ENCODE peak calls at places on chromosomes 4 and X, in five cellular contexts. J is endodermal cell, A is kidney, F is neuronal stem cell, C is GM23248. Z is an unnamed sample.

GRCh38 chr4:120853101-120853940 is 69.2 kb downstream of the PRDM5 start:
- DNase-seq in A (no peak), J (no peak), F (no peak), C (peak; percentile 84), Z (no peak)

GRCh38 chr4:83961575-83961974 is 425.7 kb downstream of the GPAT3 start:
- DNase-seq in C (peak; percentile 44), J (no peak), A (no peak), F (no peak), Z (no peak)

GRCh38 chr4:57114973-57115372 is 4.8 kb upstream of the IGFBP7 start:
- DNase-seq in J (no peak), A (no peak), C (peak; percentile 73), F (no peak), Z (peak; percentile 43)

GRCh38 chr4:108367751-108368150 is 199.0 kb upstream of the LEF1 start:
- DNase-seq in F (no peak), C (no peak), A (no peak), J (no peak), Z (no peak)

GRCh38 chrX:110425222-110425621 is 66.6 kb downstream of the RTL9 start:
- DNase-seq in J (no peak), C (no peak), A (no peak), F (no peak), Z (no peak)

GRCh38 chrX:101210630-101211029 is 9.0 kb upstream of the DRP2 start:
- DNase-seq in J (no peak), A (no peak), C (no peak), F (no peak), Z (no peak)

GRCh38 chr4:120874792-120875774 is 47.4 kb downstream of the PRDM5 start:
- DNase-seq in C (peak; percentile 32), J (peak; percentile 60), F (no peak), A (no peak), Z (peak; percentile 9)

GRCh38 chr4:155675709-155676429 is 9.2 kb downstream of the GUCY1A1 start:
- DNase-seq in F (peak; percentile 33), J (no peak), C (no peak), A (no peak), Z (peak; percentile 39)

GRCh38 chr4:95178938-95179337 is 369.8 kb downstream of the UNC5C start:
- DNase-seq in C (no peak), A (no peak), F (no peak), J (no peak), Z (no peak)

GRCh38 chr4:1478766-1479355 is 72.6 kb upstream of the NKX1-1 start:
- DNase-seq in C (no peak), F (no peak), J (peak; percentile 37), A (peak; percentile 30), Z (no peak)

GRCh38 chrX:1434871-1435240 is 17.9 kb downstream of the ASMTL start:
- DNase-seq in C (no peak), A (peak; percentile 61), F (no peak), J (no peak), Z (no peak)

GRCh38 chrX:16603822-16604221 is 46.1 kb upstream of the S100G start:
- DNase-seq in C (no peak), J (no peak), A (no peak), F (no peak), Z (no peak)

GRCh38 chr4:5638976-5639375 is 69.4 kb downstream of the EVC2 start:
- DNase-seq in A (no peak), F (no peak), J (no peak), C (peak; percentile 81), Z (no peak)

GRCh38 chr4:66639361-66639760 is 905.9 kb downstream of the CENPC start:
- DNase-seq in F (no peak), J (no peak), A (no peak), C (no peak), Z (peak; percentile 38)

GRCh38 chr4:176726803-176727202 is 65.9 kb downstream of the VEGFC start:
- DNase-seq in A (no peak), F (no peak), J (no peak), C (no peak), Z (peak; percentile 25)

GRCh38 chr4:4492161-4492847 is 49.5 kb downstream of the STX18 start:
- DNase-seq in J (no peak), C (peak; percentile 79), F (no peak), A (no peak), Z (peak; percentile 42)

GRCh38 chrX:7054219-7055206 is 93.0 kb upstream of the STS start:
- DNase-seq in F (no peak), A (no peak), C (no peak), J (no peak), Z (no peak)

GRCh38 chr4:186946682-186947294 is 223.1 kb upstream of the FAT1 start:
- DNase-seq in C (no peak), F (no peak), A (peak; percentile 70), J (peak; percentile 86), Z (peak; percentile 56)

GRCh38 chr4:188984518-188984917 is 845.3 kb downstream of the TRIML1 start:
- DNase-seq in F (no peak), J (no peak), C (no peak), A (no peak), Z (no peak)

GRCh38 chrX:149563359-149563758 is 13.6 kb upstream of the HSFX3 start:
- DNase-seq in J (no peak), C (no peak), A (no peak), F (no peak), Z (no peak)

GRCh38 chr4:73311428-73311827 is 52.8 kb upstream of the ANKRD17 start:
- DNase-seq in A (no peak), C (peak; percentile 62), F (no peak), J (no peak), Z (peak; percentile 5)

GRCh38 chr4:138756519-138756918 is 259.1 kb upstream of the NOCT start:
- DNase-seq in C (no peak), A (no peak), J (no peak), F (no peak), Z (no peak)

GRCh38 chr4:88005086-88005485 is 2.3 kb upstream of the PKD2 start:
- DNase-seq in C (peak; percentile 71), J (no peak), A (no peak), F (no peak), Z (peak; percentile 62)

GRCh38 chr4:43776371-43776770 is 672.2 kb downstream of the KCTD8 start:
- DNase-seq in A (no peak), C (peak; percentile 9), F (no peak), J (no peak), Z (no peak)

GRCh38 chr4:161829631-161830030 is 334.2 kb downstream of the FSTL5 start:
- DNase-seq in A (no peak), F (no peak), C (no peak), J (no peak), Z (no peak)

GRCh38 chr4:104352211-104352610 is 142.5 kb downstream of the CXXC4 start:
- DNase-seq in J (peak; percentile 64), C (no peak), F (no peak), A (no peak), Z (no peak)

GRCh38 chr4:42570221-42570620 is 86.7 kb downstream of the ATP8A1 start:
- DNase-seq in C (no peak), A (no peak), J (peak; percentile 51), F (peak; percentile 32), Z (no peak)

GRCh38 chr4:159906051-159906450 is 803.2 kb downstream of the RAPGEF2 start:
- DNase-seq in A (no peak), F (no peak), C (no peak), J (no peak), Z (no peak)

GRCh38 chr4:186775867-186776266 is 52.2 kb upstream of the FAT1 start:
- DNase-seq in C (peak; percentile 19), J (no peak), F (no peak), A (no peak), Z (no peak)

GRCh38 chr4:120555058-120555457 is 367.5 kb downstream of the PRDM5 start:
- DNase-seq in J (no peak), A (no peak), F (no peak), C (no peak), Z (no peak)

GRCh38 chrX:68498044-68498507 is 775 bp upstream of the YIPF6 start:
- DNase-seq in A (no peak), F (no peak), C (peak; percentile 33), J (no peak), Z (no peak)

GRCh38 chr4:4490041-4490440 is 51.8 kb downstream of the STX18 start:
- DNase-seq in A (no peak), C (peak; percentile 56), J (no peak), F (no peak), Z (no peak)

GRCh38 chrX:25052798-25053534 is 37.2 kb upstream of the ARX start:
- DNase-seq in C (no peak), J (peak; percentile 72), A (no peak), F (no peak), Z (no peak)

GRCh38 chr4:123554263-123554662 is 157.7 kb downstream of the SPRY1 start:
- DNase-seq in F (no peak), A (no peak), J (no peak), C (no peak), Z (no peak)

GRCh38 chr4:164959896-164960295 is 17.6 kb downstream of the TRIM61 start:
- DNase-seq in A (no peak), C (peak; percentile 55), J (no peak), F (no peak), Z (no peak)

GRCh38 chrX:48154796-48155195 is 24.4 kb downstream of the SPACA5B start:
- DNase-seq in C (no peak), J (no peak), F (no peak), A (no peak), Z (no peak)

GRCh38 chrX:78747471-78747870 is at the start of gene LPAR4:
- DNase-seq in A (no peak), F (peak; percentile 69), J (peak; percentile 67), C (peak; percentile 48), Z (peak; percentile 49)
- H3K4me3 ChIP-seq in A (peak within 1 kb of the TSS; percentile 34), F (peak within 1 kb of the TSS; percentile 73), J (peak within 1 kb of the TSS; percentile 73), C (peak within 1 kb of the TSS; percentile 71), Z (peak within 1 kb of the TSS; percentile 13)

DNA sequence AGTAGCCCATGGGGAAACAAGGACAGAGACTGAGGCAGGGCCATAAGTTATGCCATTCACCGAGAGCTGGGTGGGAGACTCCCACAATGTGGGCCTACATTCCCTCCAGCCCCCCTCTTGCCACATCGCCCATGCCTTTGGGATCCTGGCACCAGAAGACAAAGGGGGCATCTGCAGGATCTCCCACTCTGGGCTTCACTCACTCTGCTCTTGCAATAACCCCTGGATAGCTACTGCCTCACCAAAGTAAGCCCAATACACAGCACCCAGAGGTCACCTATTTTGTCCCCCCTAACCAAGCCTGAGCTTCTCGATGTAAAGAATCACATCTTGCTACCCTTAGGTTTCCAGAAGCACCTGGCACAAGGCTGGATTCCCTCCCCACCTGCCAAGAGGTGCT is 741 bp upstream of the RTL5 start:
- DNase-seq in J (no peak), A (no peak), C (no peak), F (no peak), Z (no peak)
- H3K4me3 ChIP-seq in J (peak overlapping the region; percentile 60), A (peak overlapping the region; percentile 24), C (peak overlapping the region; percentile 64), F (no peak overlapping the region), Z (no peak overlapping the region)

GRCh38 chrX:154380787-154381186 is 1.7 kb downstream of the EMD start:
- DNase-seq in C (no peak), A (no peak), J (no peak), F (no peak), Z (no peak)
- H3K4me3 ChIP-seq in C (peak overlapping the region; percentile 85), A (no peak overlapping the region), J (peak overlapping the region; percentile 86), F (no peak overlapping the region), Z (no peak overlapping the region)

GRCh38 chr4:48138936-48139335 is 4.9 kb upstream of the TXK start:
- DNase-seq in F (no peak), C (no peak), J (no peak), A (no peak), Z (no peak)
- H3K4me3 ChIP-seq in F (no peak overlapping the region), C (no peak overlapping the region), J (no peak overlapping the region), A (no peak overlapping the region), Z (no peak overlapping the region)